ENCODE peak calls at places on chromosome 19, in eight cellular contexts. R is kidney epithelial cell, B is heart right ventricle, C is astrocyte of the spinal cord, X is tibial nerve, W is neural progenitor cell, O is fibroblast of mammary gland, G is AG10803. U is an unnamed sample.

GRCh38 chr19:13978306-13978705 is 26.0 kb downstream of the DCAF15 start:
- DNase-seq in R (no peak), B (peak; percentile 89), C (peak; percentile 26), X (peak; percentile 63), W (peak; percentile 97), O (peak; percentile 20), G (no peak), U (peak; percentile 43)

GRCh38 chr19:34145741-34146202 is 26.5 kb upstream of the LSM14A start:
- DNase-seq in R (no peak), B (no peak), C (peak; percentile 50), X (peak; percentile 57), W (peak; percentile 74), O (peak; percentile 58), G (peak; percentile 36), U (peak; percentile 72)

GRCh38 chr19:3494051-3494450 is 6.4 kb downstream of the DOHH start:
- DNase-seq in R (no peak), B (no peak), C (no peak), X (no peak), W (peak; percentile 57), O (no peak), G (no peak), U (no peak)

GRCh38 chr19:34259367-34259865 is 5.1 kb downstream of the GARRE1 start:
- DNase-seq in R (no peak), B (no peak), C (peak; percentile 29), X (no peak), W (no peak), O (peak; percentile 44), G (no peak), U (peak; percentile 36)

GRCh38 chr19:41937976-41938375 is 9.7 kb upstream of the ERFL start:
- DNase-seq in R (no peak), B (no peak), C (no peak), X (no peak), W (no peak), O (no peak), G (no peak), U (no peak)

GRCh38 chr19:17755977-17756670 is 4.8 kb downstream of the FCHO1 start:
- DNase-seq in R (no peak), B (peak; percentile 40), C (peak; percentile 39), X (no peak), W (peak; percentile 94), O (peak; percentile 32), G (no peak), U (peak; percentile 56)

GRCh38 chr19:2164020-2164988 is 571 bp downstream of the DOT1L start:
- DNase-seq in R (no peak), B (no peak), C (no peak), X (peak; percentile 50), W (peak; percentile 73), O (no peak), G (no peak), U (no peak)

GRCh38 chr19:32421589-32422361 is 16.2 kb downstream of the DPY19L3 start:
- DNase-seq in R (no peak), B (no peak), C (no peak), X (no peak), W (no peak), O (no peak), G (no peak), U (peak; percentile 41)

GRCh38 chr19:38841180-38841766 is 8.5 kb downstream of the HNRNPL start:
- DNase-seq in R (no peak), B (no peak), C (no peak), X (no peak), W (no peak), O (no peak), G (no peak), U (no peak)

GRCh38 chr19:13825489-13826475 is 30.5 kb downstream of the ZSWIM4 start:
- DNase-seq in R (no peak), B (no peak), C (no peak), X (no peak), W (peak; percentile 75), O (no peak), G (peak; percentile 20), U (no peak)

GRCh38 chr19:7348587-7349230 is at the start of gene ARHGEF18:
- DNase-seq in R (no peak), B (no peak), C (no peak), X (no peak), W (no peak), O (no peak), G (no peak), U (no peak)

GRCh38 chr19:56829586-56829985 is 10.9 kb downstream of the PEG3 start:
- DNase-seq in R (no peak), B (no peak), C (no peak), X (no peak), W (no peak), O (no peak), G (no peak), U (no peak)

GRCh38 chr19:18340237-18340989 is at the start of gene PGPEP1:
- DNase-seq in R (no peak), B (peak; percentile 82), C (peak; percentile 37), X (peak; percentile 16), W (peak; percentile 89), O (peak; percentile 35), G (peak; percentile 43), U (peak; percentile 61)

DNA sequence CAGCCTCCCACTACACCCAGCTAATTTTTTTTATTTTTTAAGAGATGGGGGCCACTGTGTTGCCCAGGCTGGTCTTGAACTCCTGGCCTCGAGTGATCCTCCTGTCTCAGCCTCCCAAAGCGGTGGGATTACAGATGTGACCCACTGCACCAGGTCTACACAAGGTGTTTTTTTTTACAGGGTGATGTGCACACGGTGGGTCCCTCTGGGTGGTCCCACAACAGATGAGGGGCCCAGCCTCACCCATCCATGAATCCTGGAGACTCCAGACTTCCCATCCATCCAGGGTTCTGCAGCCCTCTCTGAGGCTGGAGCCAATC is 602 bp upstream of the KLF2 start:
- DNase-seq in R (no peak), B (no peak), C (no peak), X (no peak), W (no peak), O (no peak), G (no peak), U (no peak)
- H3K4me3 ChIP-seq in R (peak overlapping the region; percentile 37), B (peak overlapping the region; percentile 44), C (peak overlapping the region; percentile 42), X (peak overlapping the region; percentile 41), W (peak overlapping the region; percentile 44), O (peak overlapping the region; percentile 38), G (peak overlapping the region; percentile 62), U (peak overlapping the region; percentile 43)

GRCh38 chr19:12778905-12779161 is 3.5 kb upstream of the HOOK2 start:
- DNase-seq in R (no peak), B (no peak), C (no peak), X (no peak), W (no peak), O (no peak), G (no peak), U (no peak)

GRCh38 chr19:12777217-12778019 is 2.1 kb upstream of the HOOK2 start:
- DNase-seq in R (no peak), B (peak; percentile 87), C (peak; percentile 85), X (peak; percentile 78), W (peak; percentile 89), O (peak; percentile 74), G (peak; percentile 66), U (peak; percentile 80)

GRCh38 chr19:12778020-12778904 is 2.9 kb upstream of the HOOK2 start:
- DNase-seq in R (no peak), B (peak; percentile 78), C (peak; percentile 86), X (peak; percentile 63), W (peak; percentile 56), O (peak; percentile 76), G (peak; percentile 81), U (peak; percentile 90)

GRCh38 chr19:12782174-12782423 is 6.7 kb upstream of the HOOK2 start:
- DNase-seq in R (no peak), B (no peak), C (no peak), X (peak; percentile 72), W (no peak), O (no peak), G (no peak), U (no peak)

GRCh38 chr19:12779162-12779993 is 4.0 kb upstream of the HOOK2 start:
- DNase-seq in R (no peak), B (peak; percentile 64), C (peak; percentile 95), X (no peak), W (peak; percentile 45), O (peak; percentile 93), G (peak; percentile 76), U (peak; percentile 95)
- TF ChIP-seq CTCF in R (peak; percentile 11), B (no peak), C (no peak), X (no peak), W (peak; percentile 26), O (no peak), G (no peak), U (no peak)

GRCh38 chr19:28943651-28944050 is 269.3 kb downstream of the UQCRFS1 start:
- DNase-seq in R (no peak), B (no peak), C (no peak), X (no peak), W (peak; percentile 12), O (no peak), G (no peak), U (no peak)

GRCh38 chr19:28940751-28941500 is 272.0 kb downstream of the UQCRFS1 start:
- DNase-seq in R (no peak), B (no peak), C (peak; percentile 2), X (no peak), W (no peak), O (peak; percentile 89), G (peak; percentile 87), U (peak; percentile 75)

DNA sequence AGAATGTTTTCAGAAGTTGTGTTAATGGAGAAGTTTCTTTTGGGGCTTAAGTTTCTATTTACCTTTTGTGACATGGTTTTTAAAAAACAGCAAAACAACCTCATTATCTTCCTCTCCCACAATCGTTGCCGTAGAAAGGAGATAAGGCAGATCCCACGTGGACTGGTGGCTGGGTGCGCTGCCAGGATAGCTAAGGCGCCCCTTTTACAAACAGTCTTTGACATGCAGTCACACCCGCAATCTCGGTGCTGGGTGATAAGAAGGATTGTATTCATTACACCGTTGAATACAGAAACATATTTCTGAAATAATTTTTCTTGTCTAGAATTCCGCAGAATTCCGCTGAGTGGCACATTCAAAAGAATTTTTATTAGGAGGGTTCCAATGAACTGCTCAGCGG is 271.1 kb downstream of the UQCRFS1 start:
- DNase-seq in R (no peak), B (no peak), C (no peak), X (no peak), W (no peak), O (no peak), G (no peak), U (peak; percentile 20)
- H3K4me3 ChIP-seq in R (no peak overlapping the region), B (no peak overlapping the region), C (no peak overlapping the region), X (no peak overlapping the region), W (no peak overlapping the region), O (no peak overlapping the region), G (no peak overlapping the region), U (no peak overlapping the region)

DNA sequence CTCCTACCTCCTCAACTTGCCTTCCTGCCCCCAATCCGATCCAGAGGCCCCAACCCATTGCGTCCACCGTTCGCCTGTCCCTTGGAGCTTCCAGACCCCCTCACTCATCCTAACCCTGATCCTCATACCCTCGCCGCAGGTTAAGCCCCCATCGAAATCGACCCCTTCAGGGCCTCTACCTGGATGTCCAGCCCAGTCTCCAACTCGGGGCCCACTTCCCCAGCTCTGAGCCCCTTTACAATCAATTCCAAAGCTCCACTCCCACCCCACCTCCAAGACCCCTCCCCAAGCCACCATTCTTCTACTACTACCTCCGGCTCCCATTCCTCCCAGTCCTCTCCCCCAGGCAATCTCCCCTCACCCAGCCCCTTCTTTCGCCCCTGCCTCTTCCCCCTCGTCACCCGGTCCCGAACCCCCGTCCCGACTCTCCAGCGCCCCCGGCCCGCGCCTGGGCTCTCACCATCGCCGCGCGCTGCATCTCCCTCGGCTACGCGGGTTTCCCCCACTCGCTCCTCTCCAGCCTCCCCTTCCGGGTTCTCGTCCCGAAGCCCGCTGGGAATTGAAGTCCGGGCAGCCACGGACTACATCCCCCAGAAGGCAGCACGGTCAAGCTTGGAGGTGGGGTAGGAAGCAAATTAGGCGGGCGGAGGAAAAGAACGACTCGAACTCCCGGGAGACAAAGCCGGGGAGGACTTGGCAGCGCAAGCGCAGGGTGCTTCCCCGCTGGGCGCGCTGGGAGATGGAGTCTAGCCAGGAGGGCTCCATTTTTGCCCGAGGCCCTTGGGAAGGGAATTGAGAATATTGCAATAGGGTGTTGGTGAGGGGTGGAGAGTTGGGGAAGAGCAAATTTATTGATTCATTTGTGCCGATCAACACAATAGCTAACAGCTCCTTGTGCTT is at the start of gene FBXO46:
- DNase-seq in R (peak; percentile 95), B (peak; percentile 95), C (peak; percentile 98), X (peak; percentile 95), W (peak; percentile 98), O (peak; percentile 98), G (peak; percentile 98), U (peak; percentile 99)
- TF ChIP-seq CTCF in R (peak; percentile 45), B (no peak), C (peak; percentile 39), X (no peak), W (peak; percentile 43), O (no peak), G (peak; percentile 8), U (peak; percentile 2)

U was measured in fibroblast of pulmonary artery.